ENCODE peak calls at places on chromosomes 4 and X, in ten cellular contexts. One of them, this sample, is unnamed.

GRCh38 chr4:115234405-115235093 is 121.1 kb upstream of the NDST4 start:
- DNase-seq in endothelial cell: peak; percentile 15
- DNase-seq in esophagus squamous epithelium: no peak
- DNase-seq in neural crest cell: no peak
- DNase-seq in suprapubic skin: no peak
- DNase-seq in OCI-LY7: peak; percentile 37
- DNase-seq in CD4-positive, alpha-beta T cell: no peak
- DNase-seq in heart left ventricle: no peak
- DNase-seq in HFF-Myc: no peak
- DNase-seq in dorsolateral prefrontal cortex: no peak
- DNase-seq in this sample: no peak

GRCh38 chrX:46247456-46247855 is 297.8 kb downstream of the ZNF674 start:
- DNase-seq in endothelial cell: no peak
- DNase-seq in OCI-LY7: no peak
- DNase-seq in CD4-positive, alpha-beta T cell: no peak
- DNase-seq in suprapubic skin: no peak
- DNase-seq in dorsolateral prefrontal cortex: no peak
- DNase-seq in esophagus squamous epithelium: no peak
- DNase-seq in heart left ventricle: no peak
- DNase-seq in HFF-Myc: no peak
- DNase-seq in neural crest cell: no peak
- DNase-seq in this sample: no peak

GRCh38 chr4:10082047-10082446 is 34.6 kb downstream of the WDR1 start:
- DNase-seq in heart left ventricle: peak; percentile 14
- DNase-seq in HFF-Myc: no peak
- DNase-seq in CD4-positive, alpha-beta T cell: no peak
- DNase-seq in esophagus squamous epithelium: no peak
- DNase-seq in suprapubic skin: peak; percentile 66
- DNase-seq in endothelial cell: no peak
- DNase-seq in OCI-LY7: no peak
- DNase-seq in neural crest cell: no peak
- DNase-seq in dorsolateral prefrontal cortex: peak; percentile 12
- DNase-seq in this sample: no peak

GRCh38 chr4:164772076-164772475 is 18.1 kb downstream of the SMIM31 start:
- DNase-seq in heart left ventricle: no peak
- DNase-seq in CD4-positive, alpha-beta T cell: no peak
- DNase-seq in dorsolateral prefrontal cortex: no peak
- DNase-seq in endothelial cell: no peak
- DNase-seq in HFF-Myc: no peak
- DNase-seq in suprapubic skin: no peak
- DNase-seq in esophagus squamous epithelium: no peak
- DNase-seq in OCI-LY7: no peak
- DNase-seq in neural crest cell: no peak
- DNase-seq in this sample: no peak

GRCh38 chrX:147757750-147758149 is 154.0 kb upstream of the FMR1 start:
- DNase-seq in CD4-positive, alpha-beta T cell: no peak
- DNase-seq in suprapubic skin: no peak
- DNase-seq in dorsolateral prefrontal cortex: no peak
- DNase-seq in neural crest cell: no peak
- DNase-seq in heart left ventricle: no peak
- DNase-seq in HFF-Myc: no peak
- DNase-seq in esophagus squamous epithelium: no peak
- DNase-seq in endothelial cell: no peak
- DNase-seq in OCI-LY7: no peak
- DNase-seq in this sample: no peak

GRCh38 chr4:73944061-73944875 is 37.6 kb downstream of the PF4 start:
- DNase-seq in dorsolateral prefrontal cortex: no peak
- DNase-seq in OCI-LY7: no peak
- DNase-seq in esophagus squamous epithelium: no peak
- DNase-seq in CD4-positive, alpha-beta T cell: no peak
- DNase-seq in HFF-Myc: no peak
- DNase-seq in suprapubic skin: no peak
- DNase-seq in heart left ventricle: no peak
- DNase-seq in endothelial cell: peak; percentile 38
- DNase-seq in neural crest cell: no peak
- DNase-seq in this sample: no peak

GRCh38 chrX:71930298-71930697 is 19.7 kb downstream of the NHSL2 start:
- DNase-seq in CD4-positive, alpha-beta T cell: no peak
- DNase-seq in esophagus squamous epithelium: no peak
- DNase-seq in suprapubic skin: no peak
- DNase-seq in HFF-Myc: no peak
- DNase-seq in dorsolateral prefrontal cortex: no peak
- DNase-seq in neural crest cell: no peak
- DNase-seq in heart left ventricle: no peak
- DNase-seq in OCI-LY7: no peak
- DNase-seq in endothelial cell: no peak
- DNase-seq in this sample: no peak

GRCh38 chr4:17584502-17585213 is 7.7 kb downstream of the LAP3 start:
- DNase-seq in OCI-LY7: no peak
- DNase-seq in suprapubic skin: no peak
- DNase-seq in dorsolateral prefrontal cortex: no peak
- DNase-seq in HFF-Myc: no peak
- DNase-seq in heart left ventricle: no peak
- DNase-seq in CD4-positive, alpha-beta T cell: no peak
- DNase-seq in esophagus squamous epithelium: no peak
- DNase-seq in neural crest cell: no peak
- DNase-seq in endothelial cell: no peak
- DNase-seq in this sample: no peak

GRCh38 chrX:99654188-99654587 is 755.9 kb downstream of the PCDH19 start:
- DNase-seq in neural crest cell: no peak
- DNase-seq in HFF-Myc: no peak
- DNase-seq in heart left ventricle: no peak
- DNase-seq in endothelial cell: no peak
- DNase-seq in suprapubic skin: no peak
- DNase-seq in OCI-LY7: no peak
- DNase-seq in dorsolateral prefrontal cortex: no peak
- DNase-seq in esophagus squamous epithelium: no peak
- DNase-seq in CD4-positive, alpha-beta T cell: no peak
- DNase-seq in this sample: no peak

GRCh38 chr4:122219356-122219755 is 67.2 kb downstream of the BLTP1 start:
- DNase-seq in HFF-Myc: no peak
- DNase-seq in suprapubic skin: no peak
- DNase-seq in neural crest cell: no peak
- DNase-seq in esophagus squamous epithelium: no peak
- DNase-seq in CD4-positive, alpha-beta T cell: no peak
- DNase-seq in heart left ventricle: no peak
- DNase-seq in endothelial cell: no peak
- DNase-seq in OCI-LY7: no peak
- DNase-seq in dorsolateral prefrontal cortex: no peak
- DNase-seq in this sample: no peak

GRCh38 chr4:83358410-83358809 is 23.8 kb upstream of the HPSE start:
- DNase-seq in dorsolateral prefrontal cortex: no peak
- DNase-seq in heart left ventricle: no peak
- DNase-seq in esophagus squamous epithelium: no peak
- DNase-seq in OCI-LY7: no peak
- DNase-seq in HFF-Myc: peak; percentile 51
- DNase-seq in neural crest cell: no peak
- DNase-seq in CD4-positive, alpha-beta T cell: no peak
- DNase-seq in suprapubic skin: no peak
- DNase-seq in endothelial cell: no peak
- DNase-seq in this sample: peak; percentile 1

GRCh38 chrX:137051978-137052640 is 18.3 kb upstream of the GPR101 start:
- DNase-seq in HFF-Myc: peak; percentile 0
- DNase-seq in suprapubic skin: peak; percentile 77
- DNase-seq in neural crest cell: peak; percentile 78
- DNase-seq in esophagus squamous epithelium: no peak
- DNase-seq in dorsolateral prefrontal cortex: peak; percentile 41
- DNase-seq in heart left ventricle: peak; percentile 52
- DNase-seq in OCI-LY7: peak; percentile 71
- DNase-seq in endothelial cell: peak; percentile 79
- DNase-seq in CD4-positive, alpha-beta T cell: peak; percentile 73
- DNase-seq in this sample: no peak

DNA sequence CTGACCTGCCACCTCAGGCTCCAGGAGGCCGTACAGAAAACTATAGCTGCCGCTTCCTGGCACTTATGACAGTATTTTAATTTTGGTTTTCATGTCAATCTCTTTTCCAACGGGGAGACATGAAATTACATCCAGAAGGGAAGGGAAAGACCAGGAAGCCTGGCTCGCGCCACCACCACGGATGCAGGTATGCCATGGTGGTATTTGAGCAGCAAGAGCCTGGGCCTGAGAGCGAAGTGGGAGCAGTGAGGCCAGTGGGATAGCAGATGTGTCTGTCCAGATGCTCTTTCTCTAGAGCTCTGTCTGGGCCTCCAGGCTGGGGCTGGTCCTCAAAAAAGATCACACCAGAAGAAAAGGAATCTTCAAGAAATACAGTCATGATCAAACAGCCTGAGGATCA is 82.5 kb upstream of the CPEB2 start:
- DNase-seq in neural crest cell: no peak
- DNase-seq in OCI-LY7: no peak
- DNase-seq in dorsolateral prefrontal cortex: no peak
- DNase-seq in heart left ventricle: no peak
- DNase-seq in HFF-Myc: no peak
- DNase-seq in esophagus squamous epithelium: no peak
- DNase-seq in suprapubic skin: no peak
- DNase-seq in CD4-positive, alpha-beta T cell: no peak
- DNase-seq in endothelial cell: no peak
- DNase-seq in this sample: no peak
- TF ChIP-seq CTCF in neural crest cell: no peak
- TF ChIP-seq CTCF in OCI-LY7: no peak
- TF ChIP-seq CTCF in dorsolateral prefrontal cortex: no peak
- TF ChIP-seq CTCF in heart left ventricle: no peak
- TF ChIP-seq CTCF in HFF-Myc: no peak
- TF ChIP-seq CTCF in esophagus squamous epithelium: no peak
- TF ChIP-seq CTCF in suprapubic skin: no peak
- TF ChIP-seq CTCF in CD4-positive, alpha-beta T cell: no peak
- TF ChIP-seq CTCF in endothelial cell: no peak
- TF ChIP-seq CTCF in this sample: no peak

GRCh38 chr4:181807771-181808170 is 435.4 kb upstream of the TENM3 start:
- DNase-seq in heart left ventricle: no peak
- DNase-seq in endothelial cell: no peak
- DNase-seq in CD4-positive, alpha-beta T cell: no peak
- DNase-seq in OCI-LY7: no peak
- DNase-seq in dorsolateral prefrontal cortex: no peak
- DNase-seq in esophagus squamous epithelium: no peak
- DNase-seq in neural crest cell: no peak
- DNase-seq in HFF-Myc: no peak
- DNase-seq in suprapubic skin: no peak
- DNase-seq in this sample: no peak
- TF ChIP-seq CTCF in heart left ventricle: no peak
- TF ChIP-seq CTCF in endothelial cell: no peak
- TF ChIP-seq CTCF in CD4-positive, alpha-beta T cell: no peak
- TF ChIP-seq CTCF in OCI-LY7: no peak
- TF ChIP-seq CTCF in dorsolateral prefrontal cortex: no peak
- TF ChIP-seq CTCF in esophagus squamous epithelium: no peak
- TF ChIP-seq CTCF in neural crest cell: no peak
- TF ChIP-seq CTCF in HFF-Myc: no peak
- TF ChIP-seq CTCF in suprapubic skin: no peak
- TF ChIP-seq CTCF in this sample: no peak

GRCh38 chr4:1011022-1011694 is at the start of gene FGFRL1:
- DNase-seq in esophagus squamous epithelium: peak; percentile 49
- DNase-seq in endothelial cell: peak; percentile 76
- DNase-seq in suprapubic skin: peak; percentile 96
- DNase-seq in HFF-Myc: peak; percentile 36
- DNase-seq in heart left ventricle: peak; percentile 94
- DNase-seq in neural crest cell: peak; percentile 88
- DNase-seq in dorsolateral prefrontal cortex: no peak
- DNase-seq in OCI-LY7: peak; percentile 85
- DNase-seq in CD4-positive, alpha-beta T cell: peak; percentile 89
- DNase-seq in this sample: peak; percentile 63

GRCh38 chr4:1010522-1011021 is 854 bp upstream of the FGFRL1 start:
- DNase-seq in HFF-Myc: no peak
- DNase-seq in esophagus squamous epithelium: peak; percentile 24
- DNase-seq in dorsolateral prefrontal cortex: no peak
- DNase-seq in OCI-LY7: peak; percentile 18
- DNase-seq in CD4-positive, alpha-beta T cell: peak; percentile 46
- DNase-seq in endothelial cell: no peak
- DNase-seq in heart left ventricle: peak; percentile 49
- DNase-seq in neural crest cell: no peak
- DNase-seq in suprapubic skin: no peak
- DNase-seq in this sample: peak; percentile 54

GRCh38 chr4:1012031-1012739 is 759 bp downstream of the FGFRL1 start:
- DNase-seq in HFF-Myc: no peak
- DNase-seq in CD4-positive, alpha-beta T cell: peak; percentile 26
- DNase-seq in esophagus squamous epithelium: no peak
- DNase-seq in endothelial cell: no peak
- DNase-seq in dorsolateral prefrontal cortex: no peak
- DNase-seq in OCI-LY7: peak; percentile 19
- DNase-seq in suprapubic skin: no peak
- DNase-seq in neural crest cell: no peak
- DNase-seq in heart left ventricle: no peak
- DNase-seq in this sample: no peak

GRCh38 chr4:1008840-1009646 is 2.4 kb upstream of the FGFRL1 start:
- DNase-seq in OCI-LY7: peak; percentile 28
- DNase-seq in HFF-Myc: no peak
- DNase-seq in dorsolateral prefrontal cortex: no peak
- DNase-seq in endothelial cell: no peak
- DNase-seq in CD4-positive, alpha-beta T cell: peak; percentile 48
- DNase-seq in heart left ventricle: peak; percentile 41
- DNase-seq in suprapubic skin: no peak
- DNase-seq in esophagus squamous epithelium: no peak
- DNase-seq in neural crest cell: no peak
- DNase-seq in this sample: no peak

DNA sequence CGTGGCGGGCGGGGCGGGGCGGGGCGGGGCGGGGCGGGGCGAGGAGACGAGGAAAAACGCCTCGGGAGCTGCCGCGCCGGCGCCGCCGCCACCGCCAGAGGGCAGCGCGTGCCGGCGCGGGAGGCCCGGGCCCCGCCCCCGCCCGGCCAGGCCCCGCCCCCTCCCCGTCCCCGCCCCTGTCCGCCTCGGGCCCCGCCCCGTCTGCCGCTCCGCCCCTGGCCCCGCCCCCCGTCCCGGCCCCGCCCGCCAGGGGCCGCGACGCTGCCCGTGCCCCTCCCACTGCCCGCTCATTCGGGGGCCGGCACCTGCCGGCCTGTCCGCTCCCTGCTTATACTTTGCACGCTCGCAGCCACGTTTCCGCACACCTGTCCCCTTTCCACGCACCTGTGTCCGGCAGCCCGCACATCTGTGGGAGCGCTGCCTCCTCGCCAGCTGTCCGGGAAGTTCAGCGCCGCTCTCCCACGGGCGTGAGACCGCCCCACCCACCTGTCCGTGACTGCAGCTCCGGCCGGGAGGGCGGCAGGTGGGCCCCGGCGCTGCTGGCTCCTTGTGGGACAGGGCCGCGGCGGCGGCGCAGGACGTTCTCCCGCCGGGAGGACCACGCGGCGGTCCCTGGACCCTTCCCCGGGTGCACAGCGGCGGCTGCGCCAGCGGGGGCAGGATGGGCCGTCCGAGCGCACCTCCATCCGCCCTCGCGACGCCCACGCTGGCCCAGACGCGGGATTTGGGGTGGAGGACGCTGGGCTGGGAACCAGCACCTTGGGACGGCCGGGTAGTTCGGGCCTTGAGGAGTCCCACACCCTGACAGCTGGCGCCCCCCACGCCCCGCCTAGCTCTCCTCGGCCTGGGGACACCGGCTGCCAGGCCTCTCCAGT is 1.5 kb upstream of the FGFRL1 start:
- DNase-seq in OCI-LY7: peak; percentile 70
- DNase-seq in CD4-positive, alpha-beta T cell: peak; percentile 74
- DNase-seq in endothelial cell: peak; percentile 78
- DNase-seq in esophagus squamous epithelium: peak; percentile 28
- DNase-seq in neural crest cell: peak; percentile 54
- DNase-seq in HFF-Myc: no peak
- DNase-seq in heart left ventricle: peak; percentile 78
- DNase-seq in dorsolateral prefrontal cortex: no peak
- DNase-seq in suprapubic skin: no peak
- DNase-seq in this sample: no peak
- TF ChIP-seq CTCF in OCI-LY7: no peak
- TF ChIP-seq CTCF in CD4-positive, alpha-beta T cell: peak; percentile 19
- TF ChIP-seq CTCF in endothelial cell: peak; percentile 17
- TF ChIP-seq CTCF in esophagus squamous epithelium: no peak
- TF ChIP-seq CTCF in neural crest cell: peak; percentile 45
- TF ChIP-seq CTCF in HFF-Myc: no peak
- TF ChIP-seq CTCF in heart left ventricle: no peak
- TF ChIP-seq CTCF in dorsolateral prefrontal cortex: peak; percentile 14
- TF ChIP-seq CTCF in suprapubic skin: no peak
- TF ChIP-seq CTCF in this sample: peak; percentile 10

GRCh38 chr4:22237155-22237751 is 278.6 kb downstream of the ADGRA3 start:
- DNase-seq in dorsolateral prefrontal cortex: no peak
- DNase-seq in OCI-LY7: no peak
- DNase-seq in esophagus squamous epithelium: no peak
- DNase-seq in suprapubic skin: no peak
- DNase-seq in neural crest cell: peak; percentile 39
- DNase-seq in CD4-positive, alpha-beta T cell: peak; percentile 13
- DNase-seq in endothelial cell: peak; percentile 69
- DNase-seq in HFF-Myc: no peak
- DNase-seq in heart left ventricle: no peak
- DNase-seq in this sample: no peak
- TF ChIP-seq CTCF in dorsolateral prefrontal cortex: peak; percentile 54
- TF ChIP-seq CTCF in OCI-LY7: peak; percentile 66
- TF ChIP-seq CTCF in esophagus squamous epithelium: peak; percentile 35
- TF ChIP-seq CTCF in suprapubic skin: no peak
- TF ChIP-seq CTCF in neural crest cell: peak; percentile 63
- TF ChIP-seq CTCF in CD4-positive, alpha-beta T cell: no peak
- TF ChIP-seq CTCF in endothelial cell: peak; percentile 83
- TF ChIP-seq CTCF in HFF-Myc: peak; percentile 62
- TF ChIP-seq CTCF in heart left ventricle: peak; percentile 30
- TF ChIP-seq CTCF in this sample: peak; percentile 26

This sample was measured in AG09319.